ENCODE peak calls at places on chromosomes 11 and 22, in five cellular contexts. H is IMR-90, P is mesendoderm, O is H1, F is H9. Y is an unnamed sample.

GRCh38 chr22:23722168-23722567 is 28.7 kb downstream of the ZNF70 start:
- DNase-seq in H (no peak), P (no peak), O (no peak), F (no peak), Y (no peak)

GRCh38 chr11:130765951-130766649 is 150.2 kb downstream of the SNX19 start:
- DNase-seq in H (no peak), P (no peak), O (no peak), F (no peak), Y (no peak)

GRCh38 chr11:76798656-76799055 is 15.5 kb downstream of the TSKU start:
- DNase-seq in H (no peak), P (no peak), O (no peak), F (no peak), Y (no peak)

GRCh38 chr11:8248786-8249185 is 14.9 kb downstream of the LMO1 start:
- DNase-seq in H (no peak), P (no peak), O (no peak), F (no peak), Y (no peak)

GRCh38 chr11:10526974-10527918 is 13.7 kb downstream of the RNF141 start:
- DNase-seq in H (peak), P (no peak), O (no peak), F (no peak), Y (no peak)

GRCh38 chr22:46551321-46551720 is 13.9 kb upstream of the CELSR1 start:
- DNase-seq in H (no peak), P (no peak), O (no peak), F (no peak), Y (no peak)

GRCh38 chr11:86523738-86524602 is 148.4 kb downstream of the ME3 start:
- DNase-seq in H (peak), P (peak), O (no peak), F (no peak), Y (no peak)

GRCh38 chr11:46513934-46514342 is 79.9 kb downstream of the AMBRA1 start:
- DNase-seq in H (peak), P (peak), O (no peak), F (no peak), Y (no peak)

GRCh38 chr11:116725434-116726221 is 47.2 kb downstream of the BUD13 start:
- DNase-seq in H (peak), P (peak), O (no peak), F (no peak), Y (no peak)

GRCh38 chr11:67563354-67564114 is 20.1 kb upstream of the GSTP1 start:
- DNase-seq in H (peak), P (peak), O (no peak), F (no peak), Y (no peak)

GRCh38 chr11:102849319-102849718 is 5.9 kb upstream of the MMP3 start:
- DNase-seq in H (peak), P (no peak), O (no peak), F (no peak), Y (no peak)

GRCh38 chr22:28441720-28442263 is 237.8 kb downstream of the TTC28 start:
- DNase-seq in H (no peak), P (no peak), O (no peak), F (no peak), Y (peak)

GRCh38 chr11:19073454-19074415 is 13.2 kb upstream of the MRGPRX2 start:
- DNase-seq in H (no peak), P (no peak), O (no peak), F (peak), Y (no peak)

GRCh38 chr11:76787911-76788596 is 4.9 kb downstream of the TSKU start:
- DNase-seq in H (peak), P (peak), O (no peak), F (no peak), Y (no peak)

GRCh38 chr11:87281496-87281895 is 243.8 kb downstream of the TMEM135 start:
- DNase-seq in H (peak), P (no peak), O (no peak), F (no peak), Y (no peak)

GRCh38 chr11:111097191-111097590 is 148.3 kb upstream of the POU2AF2 start:
- DNase-seq in H (peak), P (peak), O (no peak), F (peak), Y (no peak)

GRCh38 chr11:7555067-7555699 is 41.4 kb downstream of the PPFIBP2 start:
- DNase-seq in H (no peak), P (no peak), O (no peak), F (no peak), Y (no peak)

DNA sequence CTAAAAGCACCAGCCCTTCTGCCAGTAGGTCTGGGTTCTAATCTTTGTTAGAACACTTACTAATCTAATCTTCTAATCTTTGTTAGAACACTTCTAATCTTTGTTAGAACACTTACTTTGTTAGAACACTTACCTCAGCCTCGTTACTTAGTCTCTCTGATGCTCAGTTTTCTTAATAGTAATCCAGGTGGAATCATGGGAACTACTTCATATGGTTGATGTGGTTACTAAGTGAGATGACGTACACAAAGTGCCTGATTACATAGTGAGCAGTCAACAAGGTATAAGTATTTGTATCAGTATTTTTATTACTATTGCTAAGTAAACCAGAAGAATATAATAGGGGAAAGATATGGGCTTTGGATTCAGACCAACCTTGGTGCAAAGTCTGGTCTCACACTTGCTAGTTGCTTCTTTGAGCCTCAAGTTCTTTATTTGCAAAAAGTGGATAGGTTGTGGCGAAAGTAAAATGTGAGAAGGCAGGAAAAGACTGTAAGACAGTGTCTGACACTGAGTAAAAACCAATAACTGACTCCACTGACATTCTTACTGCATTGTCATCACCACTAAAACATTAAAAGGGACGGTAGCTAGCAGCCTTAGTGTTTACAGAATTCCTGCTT is 83.7 kb downstream of the TRAF6 start:
- DNase-seq in H (no peak), P (no peak), O (no peak), F (no peak), Y (no peak)
- H3K23ac ChIP-seq in H (peak), P (no peak), O (no peak), F (no peak), Y (no peak)

GRCh38 chr11:61575886-61576516 is 4.9 kb downstream of the SYT7 start:
- DNase-seq in H (no peak), P (no peak), O (no peak), F (no peak), Y (no peak)
- H3K27ac ChIP-seq in H (no peak), P (no peak), O (no peak), F (no peak), Y (no peak)

DNA sequence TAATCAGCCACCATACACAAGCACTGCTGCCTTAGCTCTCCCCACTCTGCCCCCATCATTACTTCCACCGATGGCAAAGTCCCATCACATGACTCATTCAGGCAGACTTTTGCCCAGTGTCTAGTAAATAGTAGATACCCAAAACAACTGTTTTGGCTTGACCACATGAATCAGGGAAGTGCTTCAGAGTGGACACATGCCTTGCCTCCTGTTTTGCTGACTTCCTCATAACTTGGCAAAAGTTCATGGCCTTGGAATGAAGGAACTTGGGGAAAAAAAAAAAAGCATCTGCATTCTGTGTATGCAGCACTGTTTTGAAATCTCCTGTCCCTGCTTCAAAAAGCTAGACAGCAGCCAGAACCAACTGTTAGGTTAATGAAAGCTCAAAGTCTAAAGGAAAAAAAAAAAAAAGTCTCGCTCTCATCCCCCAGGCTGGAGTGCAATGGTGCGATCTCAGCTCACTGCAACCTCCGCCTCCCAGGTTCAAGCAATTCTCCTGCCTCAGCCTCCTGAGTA is 335.3 kb downstream of the FAM181B start:
- DNase-seq in H (no peak), P (no peak), O (no peak), F (no peak), Y (no peak)
- H3K23ac ChIP-seq in H (no peak), P (no peak), O (no peak), F (no peak), Y (no peak)

DNA sequence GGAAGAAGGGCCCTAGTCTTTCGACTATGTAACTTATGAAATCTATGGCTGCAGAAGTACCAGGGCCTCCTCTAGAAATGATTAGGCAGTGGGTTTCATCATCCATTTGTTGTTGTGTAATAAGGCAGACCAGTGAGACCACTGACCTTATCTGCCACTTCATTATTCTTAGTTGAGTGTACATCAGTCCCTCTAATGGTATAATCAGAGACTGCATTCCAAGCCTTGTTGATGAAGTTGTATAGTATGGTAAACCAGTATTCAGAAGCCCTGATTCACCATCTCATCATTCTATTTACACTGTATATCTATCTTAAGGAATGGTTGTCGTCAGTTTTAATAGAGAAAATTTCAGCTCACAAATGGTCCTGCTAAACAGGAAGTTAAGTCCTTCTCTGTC is 32.2 kb upstream of the GRIA4 start:
- DNase-seq in H (peak), P (peak), O (no peak), F (no peak), Y (no peak)
- H3K27ac ChIP-seq in H (no peak), P (no peak), O (no peak), F (no peak), Y (no peak)

GRCh38 chr11:26823963-26824362 is 102.1 kb upstream of the SLC5A12 start:
- DNase-seq in H (no peak), P (peak), O (no peak), F (no peak), Y (no peak)
- H3K23ac ChIP-seq in H (no peak), P (no peak), O (no peak), F (no peak), Y (no peak)

GRCh38 chr11:60003729-60004128 is 13.3 kb upstream of the OOSP4B start:
- DNase-seq in H (no peak), P (peak), O (no peak), F (no peak), Y (no peak)
- H3K27ac ChIP-seq in H (no peak), P (no peak), O (no peak), F (no peak), Y (no peak)

Y was measured in neuronal stem cell.